ENCODE peak calls at places on chromosomes 3 and 15, in five cellular contexts. One of them, this sample, is unnamed.

GRCh38 chr3:123159926-123160635 is 41.7 kb upstream of the SEC22A start:
- DNase-seq in sigmoid colon: no peak
- DNase-seq in A549: no peak
- DNase-seq in BJ: peak; percentile 6
- DNase-seq in lung: no peak
- DNase-seq in this sample: no peak

GRCh38 chr15:63655683-63656372 is 58.6 kb downstream of the FBXL22 start:
- DNase-seq in A549: no peak
- DNase-seq in sigmoid colon: no peak
- DNase-seq in BJ: no peak
- DNase-seq in lung: no peak
- DNase-seq in this sample: no peak

GRCh38 chr3:13221491-13221890 is 148.3 kb upstream of the IQSEC1 start:
- DNase-seq in BJ: no peak
- DNase-seq in sigmoid colon: no peak
- DNase-seq in lung: no peak
- DNase-seq in A549: no peak
- DNase-seq in this sample: no peak

GRCh38 chr3:174341014-174341413 is 518.1 kb upstream of the NAALADL2 start:
- DNase-seq in BJ: no peak
- DNase-seq in A549: no peak
- DNase-seq in lung: no peak
- DNase-seq in sigmoid colon: no peak
- DNase-seq in this sample: no peak

GRCh38 chr3:71532639-71533395 is 50.7 kb downstream of the FOXP1 start:
- DNase-seq in A549: peak; percentile 17
- DNase-seq in BJ: no peak
- DNase-seq in sigmoid colon: no peak
- DNase-seq in lung: no peak
- DNase-seq in this sample: no peak

GRCh38 chr15:67833504-67834248 is 6.2 kb downstream of the RNU6-1 start:
- DNase-seq in A549: peak; percentile 48
- DNase-seq in BJ: no peak
- DNase-seq in sigmoid colon: peak; percentile 59
- DNase-seq in lung: no peak
- DNase-seq in this sample: no peak

GRCh38 chr3:110518031-110518430 is 553.6 kb upstream of the NECTIN3 start:
- DNase-seq in A549: no peak
- DNase-seq in BJ: no peak
- DNase-seq in sigmoid colon: no peak
- DNase-seq in lung: no peak
- DNase-seq in this sample: no peak

GRCh38 chr3:141530133-141530768 is 43.4 kb downstream of the RASA2 start:
- DNase-seq in lung: no peak
- DNase-seq in A549: peak; percentile 10
- DNase-seq in BJ: peak; percentile 73
- DNase-seq in sigmoid colon: no peak
- DNase-seq in this sample: no peak

GRCh38 chr3:122310361-122310760 is 14.7 kb upstream of the CSTA start:
- DNase-seq in sigmoid colon: no peak
- DNase-seq in BJ: no peak
- DNase-seq in lung: no peak
- DNase-seq in A549: no peak
- DNase-seq in this sample: no peak

GRCh38 chr15:77527164-77527778 is 105.4 kb downstream of the LINGO1 start:
- DNase-seq in A549: no peak
- DNase-seq in lung: no peak
- DNase-seq in BJ: no peak
- DNase-seq in sigmoid colon: peak; percentile 53
- DNase-seq in this sample: peak; percentile 95

GRCh38 chr15:69140306-69140705 is 20.1 kb upstream of the GLCE start:
- DNase-seq in lung: no peak
- DNase-seq in sigmoid colon: no peak
- DNase-seq in A549: no peak
- DNase-seq in BJ: no peak
- DNase-seq in this sample: no peak

GRCh38 chr3:52108302-52109232 is 45.7 kb downstream of the POC1A start:
- DNase-seq in sigmoid colon: peak; percentile 64
- DNase-seq in lung: no peak
- DNase-seq in A549: no peak
- DNase-seq in BJ: no peak
- DNase-seq in this sample: peak; percentile 44

GRCh38 chr15:35067501-35068347 is 17.4 kb downstream of the NANOGP8 start:
- DNase-seq in BJ: no peak
- DNase-seq in lung: no peak
- DNase-seq in sigmoid colon: no peak
- DNase-seq in A549: no peak
- DNase-seq in this sample: no peak

GRCh38 chr15:43893956-43894355 is 67.2 kb downstream of the WDR76 start:
- DNase-seq in BJ: no peak
- DNase-seq in lung: no peak
- DNase-seq in sigmoid colon: no peak
- DNase-seq in A549: no peak
- DNase-seq in this sample: no peak

GRCh38 chr3:100882571-100882981 is 110.6 kb downstream of the ABI3BP start:
- DNase-seq in lung: no peak
- DNase-seq in A549: peak; percentile 43
- DNase-seq in sigmoid colon: no peak
- DNase-seq in BJ: no peak
- DNase-seq in this sample: no peak

GRCh38 chr3:134718736-134719135 is 67.9 kb upstream of the KY start:
- DNase-seq in A549: no peak
- DNase-seq in sigmoid colon: no peak
- DNase-seq in BJ: peak; percentile 12
- DNase-seq in lung: no peak
- DNase-seq in this sample: no peak

GRCh38 chr3:36891651-36892268 is 53.1 kb downstream of the TRANK1 start:
- DNase-seq in A549: no peak
- DNase-seq in BJ: no peak
- DNase-seq in sigmoid colon: no peak
- DNase-seq in lung: no peak
- DNase-seq in this sample: no peak

GRCh38 chr3:71172951-71173350 is 410.6 kb downstream of the FOXP1 start:
- DNase-seq in A549: peak; percentile 18
- DNase-seq in sigmoid colon: no peak
- DNase-seq in BJ: no peak
- DNase-seq in lung: no peak
- DNase-seq in this sample: no peak

GRCh38 chr3:148077951-148078350 is 619.8 kb upstream of the AGTR1 start:
- DNase-seq in lung: no peak
- DNase-seq in sigmoid colon: no peak
- DNase-seq in BJ: no peak
- DNase-seq in A549: no peak
- DNase-seq in this sample: no peak

GRCh38 chr3:140342668-140343067 is 335.2 kb upstream of the TRIM42 start:
- DNase-seq in sigmoid colon: no peak
- DNase-seq in lung: no peak
- DNase-seq in BJ: no peak
- DNase-seq in A549: no peak
- DNase-seq in this sample: no peak

GRCh38 chr15:87619161-87619960 is 637.2 kb downstream of the NTRK3 start:
- DNase-seq in BJ: peak; percentile 75
- DNase-seq in A549: peak; percentile 44
- DNase-seq in lung: no peak
- DNase-seq in sigmoid colon: no peak
- DNase-seq in this sample: no peak

GRCh38 chr3:13498354-13499060 is 18.4 kb downstream of the HDAC11 start:
- DNase-seq in BJ: no peak
- DNase-seq in sigmoid colon: no peak
- DNase-seq in lung: no peak
- DNase-seq in A549: no peak
- DNase-seq in this sample: peak; percentile 86

GRCh38 chr3:108940568-108941285 is 13.0 kb downstream of the GUCA1C start:
- DNase-seq in BJ: no peak
- DNase-seq in lung: no peak
- DNase-seq in A549: no peak
- DNase-seq in sigmoid colon: no peak
- DNase-seq in this sample: no peak

GRCh38 chr15:27126449-27126848 is 155.5 kb downstream of the GABRG3 start:
- DNase-seq in sigmoid colon: no peak
- DNase-seq in lung: no peak
- DNase-seq in BJ: no peak
- DNase-seq in A549: no peak
- DNase-seq in this sample: no peak

GRCh38 chr3:120425877-120426276 is 24.9 kb downstream of the FSTL1 start:
- DNase-seq in sigmoid colon: peak; percentile 87
- DNase-seq in BJ: peak; percentile 77
- DNase-seq in lung: no peak
- DNase-seq in A549: no peak
- DNase-seq in this sample: no peak

GRCh38 chr3:169288548-169288947 is 375.0 kb downstream of the MECOM start:
- DNase-seq in lung: no peak
- DNase-seq in sigmoid colon: no peak
- DNase-seq in A549: no peak
- DNase-seq in BJ: no peak
- DNase-seq in this sample: no peak

GRCh38 chr15:55403531-55403930 is 4.6 kb downstream of the CCPG1 start:
- DNase-seq in sigmoid colon: no peak
- DNase-seq in BJ: no peak
- DNase-seq in A549: peak; percentile 51
- DNase-seq in lung: no peak
- DNase-seq in this sample: no peak

GRCh38 chr3:49017978-49018706 is at the start of gene DALRD3:
- DNase-seq in lung: peak; percentile 69
- DNase-seq in A549: peak; percentile 72
- DNase-seq in sigmoid colon: peak; percentile 81
- DNase-seq in BJ: no peak
- DNase-seq in this sample: no peak

GRCh38 chr3:165643433-165643824 is 193.8 kb downstream of the BCHE start:
- DNase-seq in sigmoid colon: no peak
- DNase-seq in lung: no peak
- DNase-seq in BJ: no peak
- DNase-seq in A549: peak; percentile 5
- DNase-seq in this sample: no peak

GRCh38 chr3:183560607-183561006 is 5.1 kb upstream of the KLHL6 start:
- DNase-seq in A549: peak; percentile 15
- DNase-seq in BJ: no peak
- DNase-seq in lung: no peak
- DNase-seq in sigmoid colon: no peak
- DNase-seq in this sample: no peak

DNA sequence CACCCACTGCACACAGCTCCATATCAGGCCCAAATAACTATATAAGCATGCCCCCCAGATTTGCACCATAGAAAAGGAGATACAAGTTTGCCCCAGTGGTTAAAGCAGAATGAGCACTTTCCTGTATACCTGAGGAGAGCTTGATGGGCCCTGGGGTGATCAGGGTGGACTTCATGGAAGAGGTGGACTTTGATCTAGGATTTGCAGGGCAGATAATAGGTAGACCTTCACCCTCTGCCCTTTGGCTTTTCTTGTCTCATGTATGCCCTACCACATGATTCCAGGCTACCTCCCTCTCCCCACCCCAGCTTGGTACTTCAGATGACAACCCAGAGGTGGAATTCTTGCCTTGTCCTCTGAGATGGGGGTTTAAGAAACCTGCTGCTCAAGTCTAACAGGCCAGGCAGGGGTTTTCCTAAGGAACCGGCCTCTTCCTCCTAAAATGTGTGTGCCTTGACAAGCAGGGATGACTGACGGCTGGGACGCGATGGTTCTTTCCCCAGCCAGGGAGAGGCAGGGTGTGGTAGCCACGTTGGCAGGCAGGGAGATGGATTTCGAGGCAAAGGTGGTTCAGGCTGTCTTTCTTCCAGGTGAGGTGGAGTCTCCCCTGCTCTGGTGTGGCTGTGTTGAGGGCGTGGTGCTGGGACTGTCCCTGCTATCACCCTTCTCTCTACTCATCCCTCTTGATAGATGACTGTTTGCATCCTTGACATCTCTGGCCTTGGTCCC is 6.6 kb upstream of the RHCG start:
- DNase-seq in A549: peak; percentile 46
- DNase-seq in lung: no peak
- DNase-seq in sigmoid colon: no peak
- DNase-seq in BJ: no peak
- DNase-seq in this sample: no peak
- TF ChIP-seq CTCF in A549: no peak
- TF ChIP-seq CTCF in lung: no peak
- TF ChIP-seq CTCF in sigmoid colon: no peak
- TF ChIP-seq CTCF in BJ: no peak
- TF ChIP-seq CTCF in this sample: no peak

GRCh38 chr3:160685144-160685766 is 8.3 kb downstream of the ARL14 start:
- DNase-seq in lung: no peak
- DNase-seq in A549: peak; percentile 26
- DNase-seq in BJ: no peak
- DNase-seq in sigmoid colon: no peak
- DNase-seq in this sample: no peak
- TF ChIP-seq CTCF in lung: no peak
- TF ChIP-seq CTCF in A549: no peak
- TF ChIP-seq CTCF in BJ: peak; percentile 52
- TF ChIP-seq CTCF in sigmoid colon: no peak
- TF ChIP-seq CTCF in this sample: peak; percentile 57

GRCh38 chr3:96814581-96815567 is at the start of gene EPHA6:
- DNase-seq in sigmoid colon: peak; percentile 66
- DNase-seq in BJ: no peak
- DNase-seq in lung: no peak
- DNase-seq in A549: no peak
- DNase-seq in this sample: peak; percentile 85

GRCh38 chr3:96813134-96813819 is 1.1 kb upstream of the EPHA6 start:
- DNase-seq in lung: peak; percentile 67
- DNase-seq in A549: peak; percentile 73
- DNase-seq in sigmoid colon: peak; percentile 89
- DNase-seq in BJ: no peak
- DNase-seq in this sample: peak; percentile 91

DNA sequence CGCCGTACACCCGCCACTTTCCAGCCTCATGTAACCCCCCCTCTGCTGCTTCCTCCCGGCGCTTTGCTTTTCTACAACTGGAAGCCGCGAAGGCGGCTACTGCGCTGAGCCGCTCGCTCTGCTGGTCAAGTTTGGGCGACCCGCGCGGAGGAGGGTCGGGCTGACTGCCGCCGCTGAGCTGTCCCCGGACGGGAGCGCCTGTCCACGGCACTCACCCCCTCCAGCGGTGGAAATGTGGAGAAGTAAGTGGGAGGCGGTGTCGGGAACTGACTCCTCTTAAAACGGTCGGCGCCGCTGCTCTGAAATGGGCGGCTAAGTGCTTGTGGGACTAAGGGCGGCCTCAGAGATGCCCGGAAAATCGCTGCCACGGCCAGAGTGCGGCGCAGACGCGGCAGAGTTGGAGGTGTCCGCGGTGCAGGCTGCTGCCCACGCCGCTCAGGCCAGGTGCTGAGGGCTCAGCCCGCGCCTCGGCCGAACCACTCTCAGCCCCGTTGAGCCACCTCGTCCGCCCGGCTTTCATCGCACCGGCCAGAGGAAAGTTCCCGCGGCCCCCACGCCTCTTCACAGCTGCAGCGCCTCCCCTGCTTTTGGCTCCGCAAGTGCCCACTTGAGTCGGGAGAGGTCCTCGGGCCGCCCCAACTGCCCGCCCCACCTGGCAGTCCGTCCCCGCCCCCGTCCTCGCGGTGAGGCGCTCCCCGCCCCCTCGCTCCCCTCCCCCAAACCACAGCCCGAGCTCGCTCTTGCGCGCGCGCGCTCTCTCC is 394 bp upstream of the EPHA6 start:
- DNase-seq in lung: no peak
- DNase-seq in sigmoid colon: peak; percentile 84
- DNase-seq in BJ: no peak
- DNase-seq in A549: peak; percentile 50
- DNase-seq in this sample: peak; percentile 94
- TF ChIP-seq CTCF in lung: no peak
- TF ChIP-seq CTCF in sigmoid colon: peak; percentile 12
- TF ChIP-seq CTCF in BJ: no peak
- TF ChIP-seq CTCF in A549: no peak
- TF ChIP-seq CTCF in this sample: peak; percentile 31

GRCh38 chr3:157130881-157131251 is 29.1 kb downstream of the CCNL1 start:
- DNase-seq in BJ: no peak
- DNase-seq in A549: no peak
- DNase-seq in lung: no peak
- DNase-seq in sigmoid colon: no peak
- DNase-seq in this sample: no peak
- TF ChIP-seq CTCF in BJ: no peak
- TF ChIP-seq CTCF in A549: no peak
- TF ChIP-seq CTCF in lung: no peak
- TF ChIP-seq CTCF in sigmoid colon: no peak
- TF ChIP-seq CTCF in this sample: peak; percentile 61